ENCODE peak calls at places on chromosomes 6 and 20, in five cellular contexts. P, S, T, A and E are unnamed samples.

GRCh38 chr6:63923139-63923739 is 287.6 kb downstream of the PHF3 start:
- DNase-seq in P (no peak), S (peak), T (no peak), A (peak), E (no peak)

GRCh38 chr20:46330072-46330763 is 21.9 kb upstream of the CDH22 start:
- DNase-seq in P (no peak), S (no peak), T (no peak), A (no peak), E (no peak)

GRCh38 chr6:4369616-4370015 is 234.2 kb upstream of the ECI2 start:
- DNase-seq in P (no peak), S (no peak), T (no peak), A (peak), E (no peak)

GRCh38 chr20:57682184-57683038 is 27.4 kb downstream of the PMEPA1 start:
- DNase-seq in P (no peak), S (no peak), T (no peak), A (no peak), E (peak)

GRCh38 chr20:43938932-43939761 is 24.5 kb downstream of the TOX2 start:
- DNase-seq in P (no peak), S (peak), T (no peak), A (peak), E (no peak)

GRCh38 chr6:81999826-82000225 is 247.3 kb upstream of the TENT5A start:
- DNase-seq in P (no peak), S (no peak), T (no peak), A (no peak), E (no peak)

GRCh38 chr6:40148882-40149573 is 214.8 kb upstream of the MOCS1 start:
- DNase-seq in P (no peak), S (no peak), T (no peak), A (no peak), E (no peak)

GRCh38 chr6:134198093-134198492 is 119.8 kb downstream of the SGK1 start:
- DNase-seq in P (no peak), S (no peak), T (no peak), A (no peak), E (no peak)

GRCh38 chr6:117483645-117484016 is 1.2 kb downstream of the DCBLD1 start:
- DNase-seq in P (no peak), S (peak), T (no peak), A (no peak), E (no peak)

GRCh38 chr6:13763740-13764381 is 50.5 kb downstream of the MCUR1 start:
- DNase-seq in P (no peak), S (no peak), T (no peak), A (no peak), E (no peak)

GRCh38 chr6:156658186-156658585 is 119.0 kb upstream of the ARID1B start:
- DNase-seq in P (no peak), S (no peak), T (no peak), A (peak), E (no peak)

GRCh38 chr20:955111-955510 is 39.0 kb upstream of the ANGPT4 start:
- DNase-seq in P (no peak), S (no peak), T (no peak), A (no peak), E (no peak)

GRCh38 chr20:48875914-48876240 is 45.6 kb upstream of the ARFGEF2 start:
- DNase-seq in P (no peak), S (peak), T (no peak), A (no peak), E (no peak)

GRCh38 chr20:14067631-14068030 is 72.3 kb downstream of the MACROD2 start:
- DNase-seq in P (no peak), S (no peak), T (no peak), A (no peak), E (no peak)

GRCh38 chr20:10531848-10532247 is 96.7 kb downstream of the SLX4IP start:
- DNase-seq in P (no peak), S (no peak), T (no peak), A (no peak), E (no peak)